ENCODE peak calls at places on chromosome 2, in eight cellular contexts. J is T follicular helper cell; C is ecto neural progenitor cell; V is AG09319; R is activated CD4-positive, alpha-beta T cell treated with anti-CD3 and anti-CD28 coated beads, Interleukin-2, amount 10 ng/mL, durations not matched to agents 7 days and 5 days; H is A172; T is HAP-1; D is H54. E is an unnamed sample.

GRCh38 chr2:119486886-119487285 is 37.4 kb downstream of the SCTR start:
- DNase-seq in H (peak), J (no peak), V (no peak), R (no peak), C (no peak), D (no peak), T (no peak), E (no peak)

GRCh38 chr2:1688859-1689258 is 55.5 kb downstream of the PXDN start:
- DNase-seq in R (no peak), T (no peak), V (no peak), H (no peak), C (no peak), D (no peak), J (no peak), E (no peak)

GRCh38 chr2:190119257-190119656 is 56.7 kb upstream of the MSTN start:
- DNase-seq in R (no peak), T (no peak), D (peak), C (peak), H (no peak), V (no peak), J (no peak), E (peak)

GRCh38 chr2:239189711-239190131 is 211.1 kb downstream of the HDAC4 start:
- DNase-seq in J (no peak), V (no peak), T (no peak), H (no peak), R (no peak), D (no peak), C (no peak), E (no peak)

GRCh38 chr2:186977433-186978045 is 128.6 kb upstream of the ZSWIM2 start:
- DNase-seq in J (no peak), V (no peak), D (no peak), H (no peak), R (no peak), C (no peak), T (no peak), E (no peak)

GRCh38 chr2:226661789-226662545 is 137.7 kb downstream of the IRS1 start:
- DNase-seq in V (no peak), J (no peak), C (no peak), D (peak), R (no peak), H (peak), T (no peak), E (no peak)

GRCh38 chr2:180630756-180631155 is 349.6 kb upstream of the UBE2E3 start:
- DNase-seq in J (no peak), V (no peak), C (no peak), R (no peak), T (no peak), D (no peak), H (no peak), E (no peak)

GRCh38 chr2:43445781-43446180 is 150.1 kb downstream of the THADA start:
- DNase-seq in V (no peak), D (no peak), H (no peak), C (no peak), T (no peak), J (no peak), R (no peak), E (no peak)

GRCh38 chr2:27566628-27567027 is 16.2 kb upstream of the ZNF512 start:
- DNase-seq in R (no peak), C (no peak), V (no peak), T (no peak), J (no peak), H (peak), D (peak), E (no peak)

GRCh38 chr2:36482576-36483214 is 115.3 kb downstream of the FEZ2 start:
- DNase-seq in R (no peak), H (peak), V (no peak), T (no peak), D (no peak), C (no peak), J (no peak), E (no peak)

GRCh38 chr2:212940816-212941215 is 210.6 kb downstream of the IKZF2 start:
- DNase-seq in T (no peak), H (peak), C (peak), R (no peak), V (no peak), J (no peak), D (no peak), E (no peak)

GRCh38 chr2:218857371-218858137 is 2.1 kb upstream of the WNT6 start:
- DNase-seq in V (no peak), H (peak), D (no peak), R (no peak), T (peak), C (no peak), J (no peak), E (no peak)

GRCh38 chr2:133651861-133652260 is 83.6 kb upstream of the NCKAP5 start:
- DNase-seq in J (no peak), C (no peak), H (no peak), T (no peak), V (no peak), D (no peak), R (no peak), E (no peak)

GRCh38 chr2:36413218-36413617 is 57.6 kb downstream of the CRIM1 start:
- DNase-seq in J (no peak), C (no peak), T (no peak), R (no peak), H (no peak), D (no peak), V (no peak), E (no peak)

GRCh38 chr2:26281226-26281625 is 36.5 kb downstream of the HADHB start:
- DNase-seq in J (no peak), D (no peak), C (no peak), R (no peak), V (no peak), H (no peak), T (no peak), E (no peak)

GRCh38 chr2:101047075-101047766 is 45.1 kb downstream of the RPL31 start:
- DNase-seq in T (no peak), R (no peak), J (no peak), D (peak), C (no peak), V (no peak), H (peak), E (no peak)

GRCh38 chr2:175414872-175415487 is 233.5 kb upstream of the ATP5MC3 start:
- DNase-seq in T (peak), R (peak), V (peak), J (no peak), C (peak), H (peak), D (peak), E (peak)

GRCh38 chr2:75403991-75404428 is 156.7 kb downstream of the EVA1A start:
- DNase-seq in J (no peak), R (no peak), C (no peak), T (peak), V (peak), D (peak), H (peak), E (peak)

GRCh38 chr2:11330457-11331142 is 13.8 kb downstream of the ROCK2 start:
- DNase-seq in J (no peak), V (no peak), C (no peak), H (no peak), R (no peak), D (no peak), T (no peak), E (no peak)

GRCh38 chr2:129759186-129760010 is 220.1 kb upstream of the RAB6C start:
- DNase-seq in D (no peak), J (no peak), R (no peak), C (peak), T (no peak), H (no peak), V (no peak), E (no peak)